ENCODE peak calls at places on chromosome 18, in six cellular contexts. Q, V, N, P, M and L are unnamed samples.

GRCh38 chr18:478679-479078 is 21.8 kb downstream of the COLEC12 start:
- DNase-seq in N (no peak), P (no peak), V (no peak), Q (no peak), M (no peak), L (no peak)

GRCh38 chr18:48321121-48321520 is 88.1 kb downstream of the ZBTB7C start:
- DNase-seq in V (no peak), P (no peak), N (no peak), Q (no peak), M (no peak), L (no peak)

GRCh38 chr18:48571619-48572384 is 33.0 kb downstream of the CTIF start:
- DNase-seq in M (no peak), N (no peak), V (no peak), P (no peak), Q (no peak), L (no peak)

GRCh38 chr18:37524546-37525301 is 40.9 kb downstream of the CELF4 start:
- DNase-seq in P (no peak), N (no peak), V (no peak), Q (no peak), M (no peak), L (no peak)

GRCh38 chr18:48866856-48867255 is 83.9 kb downstream of the SMAD7 start:
- DNase-seq in N (no peak), Q (no peak), V (no peak), M (no peak), P (no peak), L (no peak)

GRCh38 chr18:69957071-69957620 is 9.5 kb upstream of the CD226 start:
- DNase-seq in P (no peak), V (no peak), N (no peak), M (no peak), Q (no peak), L (no peak)

GRCh38 chr18:39862341-39862740 is 2092.7 kb upstream of the PIK3C3 start:
- DNase-seq in Q (peak; percentile 15), M (no peak), N (no peak), V (no peak), P (no peak), L (no peak)

GRCh38 chr18:8212893-8213805 is 396.1 kb upstream of the RAB12 start:
- DNase-seq in Q (peak; percentile 55), V (no peak), N (no peak), P (no peak), M (no peak), L (no peak)

GRCh38 chr18:42290318-42291307 is 335.6 kb downstream of the PIK3C3 start:
- DNase-seq in M (no peak), P (no peak), Q (no peak), N (no peak), V (no peak), L (no peak)

GRCh38 chr18:35189510-35189909 is 51.3 kb upstream of the ZNF397 start:
- DNase-seq in N (no peak), V (no peak), Q (no peak), P (no peak), M (no peak), L (peak; percentile 54)

GRCh38 chr18:45775241-45775676 is 50.2 kb upstream of the SIGLEC15 start:
- DNase-seq in M (peak; percentile 45), N (peak; percentile 43), P (peak; percentile 86), Q (peak; percentile 66), V (no peak), L (peak; percentile 54)

GRCh38 chr18:77102246-77103040 is 30.1 kb downstream of the MBP start:
- DNase-seq in V (no peak), N (no peak), M (no peak), Q (peak; percentile 59), P (no peak), L (no peak)

GRCh38 chr18:28961669-28962228 is 784.8 kb upstream of the CDH2 start:
- DNase-seq in Q (peak; percentile 44), N (peak; percentile 0), M (no peak), P (peak; percentile 37), V (peak; percentile 38), L (no peak)

GRCh38 chr18:47795448-47795843 is 135.0 kb downstream of the SMAD2 start:
- DNase-seq in V (no peak), P (no peak), N (no peak), Q (no peak), M (no peak), L (peak; percentile 38)